ENCODE peak calls at places on chromosomes 5 and 9, in eight cellular contexts. One of them, this sample, is unnamed.

GRCh38 chr9:34517185-34517584 is 5.6 kb downstream of the ENHO start:
- DNase-seq in DND-41: no peak
- DNase-seq in gastrocnemius medialis: no peak
- DNase-seq in IMR-90: no peak
- DNase-seq in A549: no peak
- DNase-seq in PC-3: no peak
- DNase-seq in cardiac muscle cell: no peak
- DNase-seq in sigmoid colon: peak; percentile 46
- DNase-seq in this sample: no peak

GRCh38 chr5:151745071-151745705 is 13.2 kb downstream of the ATOX1 start:
- DNase-seq in PC-3: peak; percentile 99
- DNase-seq in sigmoid colon: peak; percentile 89
- DNase-seq in A549: no peak
- DNase-seq in DND-41: no peak
- DNase-seq in gastrocnemius medialis: peak; percentile 8
- DNase-seq in cardiac muscle cell: no peak
- DNase-seq in IMR-90: peak; percentile 81
- DNase-seq in this sample: no peak

GRCh38 chr9:95409650-95410426 is 92.3 kb upstream of the FANCC start:
- DNase-seq in PC-3: peak; percentile 21
- DNase-seq in IMR-90: peak; percentile 90
- DNase-seq in A549: no peak
- DNase-seq in DND-41: no peak
- DNase-seq in cardiac muscle cell: no peak
- DNase-seq in sigmoid colon: no peak
- DNase-seq in gastrocnemius medialis: no peak
- DNase-seq in this sample: no peak

GRCh38 chr5:160470437-160471341 is 49.0 kb downstream of the PTTG1 start:
- DNase-seq in PC-3: peak; percentile 45
- DNase-seq in cardiac muscle cell: no peak
- DNase-seq in sigmoid colon: no peak
- DNase-seq in A549: no peak
- DNase-seq in IMR-90: peak; percentile 58
- DNase-seq in DND-41: no peak
- DNase-seq in gastrocnemius medialis: no peak
- DNase-seq in this sample: no peak

GRCh38 chr9:127154390-127155191 is 32.2 kb upstream of the ANGPTL2 start:
- DNase-seq in DND-41: no peak
- DNase-seq in sigmoid colon: peak; percentile 88
- DNase-seq in cardiac muscle cell: no peak
- DNase-seq in IMR-90: peak; percentile 35
- DNase-seq in PC-3: no peak
- DNase-seq in A549: no peak
- DNase-seq in gastrocnemius medialis: no peak
- DNase-seq in this sample: no peak

GRCh38 chr9:21565137-21565536 is 83.0 kb upstream of the IFNE start:
- DNase-seq in sigmoid colon: no peak
- DNase-seq in PC-3: peak; percentile 62
- DNase-seq in A549: no peak
- DNase-seq in gastrocnemius medialis: no peak
- DNase-seq in DND-41: no peak
- DNase-seq in cardiac muscle cell: no peak
- DNase-seq in IMR-90: no peak
- DNase-seq in this sample: no peak

GRCh38 chr5:69489246-69489645 is 3.3 kb upstream of the OCLN start:
- DNase-seq in PC-3: no peak
- DNase-seq in gastrocnemius medialis: no peak
- DNase-seq in sigmoid colon: no peak
- DNase-seq in cardiac muscle cell: no peak
- DNase-seq in A549: no peak
- DNase-seq in IMR-90: no peak
- DNase-seq in DND-41: no peak
- DNase-seq in this sample: no peak

GRCh38 chr9:82052081-82052480 is 63.5 kb downstream of the SPATA31D1 start:
- DNase-seq in sigmoid colon: no peak
- DNase-seq in A549: no peak
- DNase-seq in IMR-90: no peak
- DNase-seq in gastrocnemius medialis: no peak
- DNase-seq in cardiac muscle cell: no peak
- DNase-seq in DND-41: no peak
- DNase-seq in PC-3: no peak
- DNase-seq in this sample: no peak

GRCh38 chr5:1231354-1231905 is 6.2 kb downstream of the SLC6A18 start:
- DNase-seq in A549: no peak
- DNase-seq in gastrocnemius medialis: no peak
- DNase-seq in DND-41: no peak
- DNase-seq in sigmoid colon: no peak
- DNase-seq in cardiac muscle cell: no peak
- DNase-seq in PC-3: no peak
- DNase-seq in IMR-90: no peak
- DNase-seq in this sample: no peak

GRCh38 chr5:90941002-90941720 is 382.6 kb downstream of the ADGRV1 start:
- DNase-seq in cardiac muscle cell: no peak
- DNase-seq in PC-3: peak; percentile 28
- DNase-seq in sigmoid colon: no peak
- DNase-seq in DND-41: no peak
- DNase-seq in IMR-90: no peak
- DNase-seq in A549: no peak
- DNase-seq in gastrocnemius medialis: no peak
- DNase-seq in this sample: no peak

GRCh38 chr5:145796318-145796717 is 38.8 kb downstream of the PRELID2 start:
- DNase-seq in A549: no peak
- DNase-seq in DND-41: no peak
- DNase-seq in IMR-90: no peak
- DNase-seq in cardiac muscle cell: no peak
- DNase-seq in PC-3: no peak
- DNase-seq in gastrocnemius medialis: no peak
- DNase-seq in sigmoid colon: no peak
- DNase-seq in this sample: no peak

GRCh38 chr5:180129291-180130190 is 58.0 kb upstream of the RNF130 start:
- DNase-seq in cardiac muscle cell: no peak
- DNase-seq in IMR-90: no peak
- DNase-seq in sigmoid colon: no peak
- DNase-seq in DND-41: no peak
- DNase-seq in A549: no peak
- DNase-seq in PC-3: no peak
- DNase-seq in gastrocnemius medialis: no peak
- DNase-seq in this sample: no peak

GRCh38 chr5:151469386-151469785 is 22.0 kb downstream of the SLC36A1 start:
- DNase-seq in A549: no peak
- DNase-seq in DND-41: no peak
- DNase-seq in gastrocnemius medialis: no peak
- DNase-seq in PC-3: no peak
- DNase-seq in IMR-90: peak; percentile 58
- DNase-seq in sigmoid colon: no peak
- DNase-seq in cardiac muscle cell: no peak
- DNase-seq in this sample: no peak

GRCh38 chr5:93585054-93585751 is 2.2 kb downstream of the NR2F1 start:
- DNase-seq in gastrocnemius medialis: no peak
- DNase-seq in sigmoid colon: peak; percentile 69
- DNase-seq in IMR-90: no peak
- DNase-seq in A549: no peak
- DNase-seq in cardiac muscle cell: no peak
- DNase-seq in PC-3: peak; percentile 49
- DNase-seq in DND-41: no peak
- DNase-seq in this sample: no peak

GRCh38 chr9:130672466-130672865 is 8.1 kb downstream of the PRDM12 start:
- DNase-seq in gastrocnemius medialis: no peak
- DNase-seq in cardiac muscle cell: no peak
- DNase-seq in IMR-90: no peak
- DNase-seq in sigmoid colon: no peak
- DNase-seq in A549: no peak
- DNase-seq in PC-3: no peak
- DNase-seq in DND-41: no peak
- DNase-seq in this sample: no peak

GRCh38 chr9:6153425-6153824 is 62.2 kb upstream of the IL33 start:
- DNase-seq in DND-41: no peak
- DNase-seq in gastrocnemius medialis: no peak
- DNase-seq in cardiac muscle cell: no peak
- DNase-seq in IMR-90: peak; percentile 20
- DNase-seq in A549: peak; percentile 31
- DNase-seq in sigmoid colon: no peak
- DNase-seq in PC-3: peak; percentile 80
- DNase-seq in this sample: no peak

GRCh38 chr5:34519489-34520220 is 136.5 kb upstream of the RAI14 start:
- DNase-seq in A549: no peak
- DNase-seq in gastrocnemius medialis: no peak
- DNase-seq in IMR-90: peak; percentile 70
- DNase-seq in PC-3: peak; percentile 69
- DNase-seq in sigmoid colon: no peak
- DNase-seq in DND-41: no peak
- DNase-seq in cardiac muscle cell: no peak
- DNase-seq in this sample: no peak

GRCh38 chr5:151471276-151471675 is 23.9 kb downstream of the SLC36A1 start:
- DNase-seq in gastrocnemius medialis: no peak
- DNase-seq in IMR-90: peak; percentile 47
- DNase-seq in A549: no peak
- DNase-seq in PC-3: no peak
- DNase-seq in sigmoid colon: no peak
- DNase-seq in DND-41: no peak
- DNase-seq in cardiac muscle cell: no peak
- DNase-seq in this sample: no peak

GRCh38 chr5:42022383-42022782 is 97.3 kb downstream of the FBXO4 start:
- DNase-seq in A549: no peak
- DNase-seq in IMR-90: no peak
- DNase-seq in gastrocnemius medialis: no peak
- DNase-seq in PC-3: no peak
- DNase-seq in cardiac muscle cell: no peak
- DNase-seq in sigmoid colon: no peak
- DNase-seq in DND-41: no peak
- DNase-seq in this sample: no peak

GRCh38 chr9:133188006-133188842 is 20.8 kb downstream of the OBP2B start:
- DNase-seq in gastrocnemius medialis: no peak
- DNase-seq in DND-41: peak; percentile 23
- DNase-seq in sigmoid colon: peak; percentile 40
- DNase-seq in IMR-90: no peak
- DNase-seq in A549: peak; percentile 58
- DNase-seq in cardiac muscle cell: peak; percentile 62
- DNase-seq in PC-3: peak; percentile 48
- DNase-seq in this sample: no peak

GRCh38 chr5:137856916-137857862 is 10.5 kb upstream of the MYOT start:
- DNase-seq in DND-41: no peak
- DNase-seq in IMR-90: no peak
- DNase-seq in A549: no peak
- DNase-seq in gastrocnemius medialis: no peak
- DNase-seq in sigmoid colon: no peak
- DNase-seq in cardiac muscle cell: no peak
- DNase-seq in PC-3: no peak
- DNase-seq in this sample: no peak

GRCh38 chr5:150044334-150044681 is 42.0 kb downstream of the CSF1R start:
- DNase-seq in sigmoid colon: no peak
- DNase-seq in cardiac muscle cell: peak; percentile 44
- DNase-seq in gastrocnemius medialis: no peak
- DNase-seq in IMR-90: peak; percentile 86
- DNase-seq in A549: no peak
- DNase-seq in PC-3: peak; percentile 46
- DNase-seq in DND-41: no peak
- DNase-seq in this sample: no peak

GRCh38 chr5:106121972-106122605 is 1548.6 kb downstream of the EFNA5 start:
- DNase-seq in IMR-90: peak; percentile 4
- DNase-seq in sigmoid colon: no peak
- DNase-seq in PC-3: peak; percentile 60
- DNase-seq in A549: peak; percentile 28
- DNase-seq in gastrocnemius medialis: no peak
- DNase-seq in DND-41: peak; percentile 26
- DNase-seq in cardiac muscle cell: peak; percentile 42
- DNase-seq in this sample: no peak

GRCh38 chr5:38796000-38796738 is 49.6 kb upstream of the OSMR start:
- DNase-seq in cardiac muscle cell: no peak
- DNase-seq in gastrocnemius medialis: peak; percentile 74
- DNase-seq in sigmoid colon: peak; percentile 92
- DNase-seq in DND-41: no peak
- DNase-seq in A549: no peak
- DNase-seq in IMR-90: peak; percentile 69
- DNase-seq in PC-3: peak; percentile 17
- DNase-seq in this sample: no peak

GRCh38 chr9:105069285-105070065 is 141.5 kb upstream of the ABCA1 start:
- DNase-seq in sigmoid colon: no peak
- DNase-seq in cardiac muscle cell: peak; percentile 56
- DNase-seq in gastrocnemius medialis: no peak
- DNase-seq in IMR-90: no peak
- DNase-seq in A549: no peak
- DNase-seq in PC-3: peak; percentile 22
- DNase-seq in DND-41: no peak
- DNase-seq in this sample: no peak
- H3K4me1 ChIP-seq in sigmoid colon: peaks cover 26% of the 10 kb centered on the region
- H3K4me1 ChIP-seq in cardiac muscle cell: peaks cover 18% of the 10 kb centered on the region
- H3K4me1 ChIP-seq in gastrocnemius medialis: peaks cover 13% of the 10 kb centered on the region
- H3K4me1 ChIP-seq in IMR-90: peaks cover 27% of the 10 kb centered on the region
- H3K4me1 ChIP-seq in A549: peaks cover 57% of the 10 kb centered on the region
- H3K4me1 ChIP-seq in PC-3: peaks cover 53% of the 10 kb centered on the region
- H3K4me1 ChIP-seq in DND-41: no peaks in the 10 kb centered on the region
- H3K4me1 ChIP-seq in this sample: no peaks in the 10 kb centered on the region

GRCh38 chr9:135644631-135645218 is 5.4 kb upstream of the GLT6D1 start:
- DNase-seq in IMR-90: no peak
- DNase-seq in PC-3: no peak
- DNase-seq in cardiac muscle cell: no peak
- DNase-seq in A549: no peak
- DNase-seq in sigmoid colon: no peak
- DNase-seq in gastrocnemius medialis: no peak
- DNase-seq in DND-41: no peak
- DNase-seq in this sample: no peak
- H3K9me3 ChIP-seq in IMR-90: peaks cover 19% of the 10 kb centered on the region
- H3K9me3 ChIP-seq in PC-3: no peaks in the 10 kb centered on the region
- H3K9me3 ChIP-seq in cardiac muscle cell: no peaks in the 10 kb centered on the region
- H3K9me3 ChIP-seq in A549: peaks cover 61% of the 10 kb centered on the region
- H3K9me3 ChIP-seq in sigmoid colon: peaks cover 32% of the 10 kb centered on the region
- H3K9me3 ChIP-seq in gastrocnemius medialis: no peaks in the 10 kb centered on the region
- H3K9me3 ChIP-seq in DND-41: peaks cover 17% of the 10 kb centered on the region
- H3K9me3 ChIP-seq in this sample: peaks cover 40% of the 10 kb centered on the region

GRCh38 chr5:169050146-169050571 is 250.8 kb downstream of the SLIT3 start:
- DNase-seq in cardiac muscle cell: no peak
- DNase-seq in IMR-90: no peak
- DNase-seq in gastrocnemius medialis: no peak
- DNase-seq in sigmoid colon: no peak
- DNase-seq in DND-41: no peak
- DNase-seq in A549: no peak
- DNase-seq in PC-3: peak; percentile 94
- DNase-seq in this sample: no peak
- H3K27ac ChIP-seq in cardiac muscle cell: no peak overlapping the region
- H3K27ac ChIP-seq in IMR-90: no peak overlapping the region
- H3K27ac ChIP-seq in gastrocnemius medialis: no peak overlapping the region
- H3K27ac ChIP-seq in sigmoid colon: no peak overlapping the region
- H3K27ac ChIP-seq in DND-41: no peak overlapping the region
- H3K27ac ChIP-seq in A549: no peak overlapping the region
- H3K27ac ChIP-seq in PC-3: peak overlapping the region; percentile 86
- H3K27ac ChIP-seq in this sample: no peak overlapping the region

DNA sequence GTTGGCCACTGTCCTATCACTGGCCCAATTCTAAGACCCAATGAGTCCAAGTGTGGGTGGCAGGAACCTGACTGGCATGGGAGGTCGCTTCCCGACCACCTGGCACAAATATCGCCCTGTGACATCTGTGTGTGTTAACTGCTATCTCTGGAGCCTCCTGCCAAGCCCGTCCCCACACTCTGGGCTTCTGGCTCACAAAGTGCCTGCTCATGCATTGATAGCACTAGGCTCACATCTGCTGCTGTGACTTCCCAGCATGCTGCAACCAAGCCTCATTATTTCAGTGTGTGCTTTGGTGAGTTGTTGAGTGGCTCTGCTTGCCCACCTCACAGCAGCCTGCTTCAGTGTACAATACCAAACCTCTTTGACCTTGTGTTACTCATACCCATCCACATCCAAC is 139.8 kb downstream of the APBA1 start:
- DNase-seq in sigmoid colon: no peak
- DNase-seq in gastrocnemius medialis: no peak
- DNase-seq in cardiac muscle cell: no peak
- DNase-seq in A549: no peak
- DNase-seq in PC-3: no peak
- DNase-seq in IMR-90: peak; percentile 35
- DNase-seq in DND-41: no peak
- DNase-seq in this sample: no peak
- H3K4me1 ChIP-seq in sigmoid colon: no peaks in the 10 kb centered on the region
- H3K4me1 ChIP-seq in gastrocnemius medialis: no peaks in the 10 kb centered on the region
- H3K4me1 ChIP-seq in cardiac muscle cell: no peaks in the 10 kb centered on the region
- H3K4me1 ChIP-seq in A549: no peaks in the 10 kb centered on the region
- H3K4me1 ChIP-seq in PC-3: no peaks in the 10 kb centered on the region
- H3K4me1 ChIP-seq in IMR-90: no peaks in the 10 kb centered on the region
- H3K4me1 ChIP-seq in DND-41: no peaks in the 10 kb centered on the region
- H3K4me1 ChIP-seq in this sample: no peaks in the 10 kb centered on the region

This sample was measured in naive thymus-derived CD4-positive, alpha-beta T cell.